ENCODE peak calls at places on chromosome 13, in nine cellular contexts. One of them, this sample, is unnamed.

GRCh38 chr13:105817011-105817410 is 718.5 kb downstream of the EFNB2 start:
- DNase-seq in ELF-1: peak
- DNase-seq in H9: peak
- DNase-seq in caudate nucleus: no peak
- DNase-seq in EH: no peak
- DNase-seq in heart right ventricle: no peak
- DNase-seq in psoas muscle: no peak
- DNase-seq in tibial nerve: no peak
- DNase-seq in HFFc6: no peak
- DNase-seq in this sample: no peak

GRCh38 chr13:94660695-94661324 is 51.5 kb downstream of the SOX21 start:
- DNase-seq in ELF-1: no peak
- DNase-seq in H9: no peak
- DNase-seq in caudate nucleus: no peak
- DNase-seq in EH: peak
- DNase-seq in heart right ventricle: no peak
- DNase-seq in psoas muscle: no peak
- DNase-seq in tibial nerve: no peak
- DNase-seq in HFFc6: peak
- DNase-seq in this sample: no peak

GRCh38 chr13:20125129-20125782 is 35.6 kb downstream of the GJA3 start:
- DNase-seq in ELF-1: no peak
- DNase-seq in H9: peak
- DNase-seq in caudate nucleus: peak
- DNase-seq in EH: peak
- DNase-seq in heart right ventricle: no peak
- DNase-seq in psoas muscle: no peak
- DNase-seq in tibial nerve: no peak
- DNase-seq in HFFc6: peak
- DNase-seq in this sample: no peak

GRCh38 chr13:75307370-75307984 is 174.5 kb downstream of the TBC1D4 start:
- DNase-seq in ELF-1: no peak
- DNase-seq in H9: no peak
- DNase-seq in caudate nucleus: no peak
- DNase-seq in EH: peak
- DNase-seq in heart right ventricle: no peak
- DNase-seq in psoas muscle: no peak
- DNase-seq in tibial nerve: no peak
- DNase-seq in HFFc6: peak
- DNase-seq in this sample: no peak

GRCh38 chr13:25633108-25633507 is 261.3 kb downstream of the ATP8A2 start:
- DNase-seq in ELF-1: no peak
- DNase-seq in H9: no peak
- DNase-seq in caudate nucleus: no peak
- DNase-seq in EH: no peak
- DNase-seq in heart right ventricle: no peak
- DNase-seq in psoas muscle: no peak
- DNase-seq in tibial nerve: no peak
- DNase-seq in HFFc6: no peak
- DNase-seq in this sample: no peak

GRCh38 chr13:39501711-39502324 is 101.2 kb downstream of the LHFPL6 start:
- DNase-seq in ELF-1: peak
- DNase-seq in H9: no peak
- DNase-seq in caudate nucleus: no peak
- DNase-seq in EH: peak
- DNase-seq in heart right ventricle: peak
- DNase-seq in psoas muscle: no peak
- DNase-seq in tibial nerve: no peak
- DNase-seq in HFFc6: no peak
- DNase-seq in this sample: no peak

GRCh38 chr13:111361046-111361872 is 40.8 kb downstream of the TEX29 start:
- DNase-seq in ELF-1: no peak
- DNase-seq in H9: no peak
- DNase-seq in caudate nucleus: no peak
- DNase-seq in EH: no peak
- DNase-seq in heart right ventricle: no peak
- DNase-seq in psoas muscle: no peak
- DNase-seq in tibial nerve: no peak
- DNase-seq in HFFc6: no peak
- DNase-seq in this sample: no peak

GRCh38 chr13:94494021-94494420 is 14.5 kb upstream of the DCT start:
- DNase-seq in ELF-1: no peak
- DNase-seq in H9: no peak
- DNase-seq in caudate nucleus: no peak
- DNase-seq in EH: no peak
- DNase-seq in heart right ventricle: no peak
- DNase-seq in psoas muscle: no peak
- DNase-seq in tibial nerve: no peak
- DNase-seq in HFFc6: no peak
- DNase-seq in this sample: no peak

GRCh38 chr13:94712287-94712811 is at the start of gene SOX21:
- DNase-seq in ELF-1: peak
- DNase-seq in H9: peak
- DNase-seq in caudate nucleus: no peak
- DNase-seq in EH: no peak
- DNase-seq in heart right ventricle: no peak
- DNase-seq in psoas muscle: no peak
- DNase-seq in tibial nerve: no peak
- DNase-seq in HFFc6: no peak
- DNase-seq in this sample: peak

GRCh38 chr13:75173457-75174356 is 308.3 kb downstream of the TBC1D4 start:
- DNase-seq in ELF-1: peak
- DNase-seq in H9: no peak
- DNase-seq in caudate nucleus: no peak
- DNase-seq in EH: peak
- DNase-seq in heart right ventricle: no peak
- DNase-seq in psoas muscle: no peak
- DNase-seq in tibial nerve: no peak
- DNase-seq in HFFc6: no peak
- DNase-seq in this sample: no peak

GRCh38 chr13:48873598-48873997 is 102.1 kb upstream of the FNDC3A start:
- DNase-seq in ELF-1: peak
- DNase-seq in H9: peak
- DNase-seq in caudate nucleus: no peak
- DNase-seq in EH: peak
- DNase-seq in heart right ventricle: no peak
- DNase-seq in psoas muscle: no peak
- DNase-seq in tibial nerve: no peak
- DNase-seq in HFFc6: peak
- DNase-seq in this sample: no peak

GRCh38 chr13:26678796-26679195 is 81.8 kb downstream of the GPR12 start:
- DNase-seq in ELF-1: peak
- DNase-seq in H9: peak
- DNase-seq in caudate nucleus: no peak
- DNase-seq in EH: no peak
- DNase-seq in heart right ventricle: no peak
- DNase-seq in psoas muscle: no peak
- DNase-seq in tibial nerve: no peak
- DNase-seq in HFFc6: no peak
- DNase-seq in this sample: no peak

GRCh38 chr13:91313103-91313502 is 34.4 kb upstream of the MIR17HG start:
- DNase-seq in ELF-1: no peak
- DNase-seq in H9: no peak
- DNase-seq in caudate nucleus: no peak
- DNase-seq in EH: peak
- DNase-seq in heart right ventricle: no peak
- DNase-seq in psoas muscle: no peak
- DNase-seq in tibial nerve: peak
- DNase-seq in HFFc6: peak
- DNase-seq in this sample: no peak

GRCh38 chr13:33509642-33510229 is 224.2 kb upstream of the STARD13 start:
- DNase-seq in ELF-1: no peak
- DNase-seq in H9: no peak
- DNase-seq in caudate nucleus: peak
- DNase-seq in EH: peak
- DNase-seq in heart right ventricle: peak
- DNase-seq in psoas muscle: peak
- DNase-seq in tibial nerve: peak
- DNase-seq in HFFc6: peak
- DNase-seq in this sample: no peak

GRCh38 chr13:25980255-25980654 is 71.6 kb downstream of the SHISA2 start:
- DNase-seq in ELF-1: peak
- DNase-seq in H9: peak
- DNase-seq in caudate nucleus: no peak
- DNase-seq in EH: peak
- DNase-seq in heart right ventricle: no peak
- DNase-seq in psoas muscle: no peak
- DNase-seq in tibial nerve: no peak
- DNase-seq in HFFc6: peak
- DNase-seq in this sample: peak

GRCh38 chr13:37277435-37278144 is 172.1 kb upstream of the CSNK1A1L start:
- DNase-seq in ELF-1: no peak
- DNase-seq in H9: no peak
- DNase-seq in caudate nucleus: no peak
- DNase-seq in EH: peak
- DNase-seq in heart right ventricle: no peak
- DNase-seq in psoas muscle: no peak
- DNase-seq in tibial nerve: no peak
- DNase-seq in HFFc6: peak
- DNase-seq in this sample: no peak

GRCh38 chr13:70043685-70044084 is 63.9 kb upstream of the ATXN8OS start:
- DNase-seq in ELF-1: no peak
- DNase-seq in H9: no peak
- DNase-seq in caudate nucleus: no peak
- DNase-seq in EH: no peak
- DNase-seq in heart right ventricle: no peak
- DNase-seq in psoas muscle: no peak
- DNase-seq in tibial nerve: no peak
- DNase-seq in HFFc6: no peak
- DNase-seq in this sample: no peak

GRCh38 chr13:50871405-50871804 is 27.9 kb upstream of the DLEU7 start:
- DNase-seq in ELF-1: no peak
- DNase-seq in H9: no peak
- DNase-seq in caudate nucleus: no peak
- DNase-seq in EH: no peak
- DNase-seq in heart right ventricle: no peak
- DNase-seq in psoas muscle: no peak
- DNase-seq in tibial nerve: no peak
- DNase-seq in HFFc6: no peak
- DNase-seq in this sample: no peak

GRCh38 chr13:75550159-75550567 is 572 bp downstream of the UCHL3 start:
- DNase-seq in ELF-1: no peak
- DNase-seq in H9: no peak
- DNase-seq in caudate nucleus: no peak
- DNase-seq in EH: peak
- DNase-seq in heart right ventricle: no peak
- DNase-seq in psoas muscle: no peak
- DNase-seq in tibial nerve: no peak
- DNase-seq in HFFc6: peak
- DNase-seq in this sample: peak

GRCh38 chr13:114142137-114142550 is 9.7 kb upstream of the RASA3 start:
- DNase-seq in ELF-1: no peak
- DNase-seq in H9: peak
- DNase-seq in caudate nucleus: no peak
- DNase-seq in EH: no peak
- DNase-seq in heart right ventricle: no peak
- DNase-seq in psoas muscle: no peak
- DNase-seq in tibial nerve: no peak
- DNase-seq in HFFc6: no peak
- DNase-seq in this sample: no peak

GRCh38 chr13:45119469-45119989 is 781 bp upstream of the GTF2F2 start:
- DNase-seq in ELF-1: no peak
- DNase-seq in H9: no peak
- DNase-seq in caudate nucleus: no peak
- DNase-seq in EH: peak
- DNase-seq in heart right ventricle: no peak
- DNase-seq in psoas muscle: no peak
- DNase-seq in tibial nerve: peak
- DNase-seq in HFFc6: no peak
- DNase-seq in this sample: peak

GRCh38 chr13:108597943-108598342 is 31.5 kb upstream of the MYO16 start:
- DNase-seq in ELF-1: no peak
- DNase-seq in H9: no peak
- DNase-seq in caudate nucleus: no peak
- DNase-seq in EH: no peak
- DNase-seq in heart right ventricle: no peak
- DNase-seq in psoas muscle: no peak
- DNase-seq in tibial nerve: no peak
- DNase-seq in HFFc6: no peak
- DNase-seq in this sample: no peak

GRCh38 chr13:19685034-19685433 is 51.6 kb downstream of the MPHOSPH8 start:
- DNase-seq in ELF-1: no peak
- DNase-seq in H9: no peak
- DNase-seq in caudate nucleus: no peak
- DNase-seq in EH: no peak
- DNase-seq in heart right ventricle: no peak
- DNase-seq in psoas muscle: no peak
- DNase-seq in tibial nerve: no peak
- DNase-seq in HFFc6: no peak
- DNase-seq in this sample: no peak

GRCh38 chr13:74367193-74367592 is 233.0 kb upstream of the KLF12 start:
- DNase-seq in ELF-1: no peak
- DNase-seq in H9: no peak
- DNase-seq in caudate nucleus: no peak
- DNase-seq in EH: no peak
- DNase-seq in heart right ventricle: no peak
- DNase-seq in psoas muscle: no peak
- DNase-seq in tibial nerve: no peak
- DNase-seq in HFFc6: no peak
- DNase-seq in this sample: no peak

GRCh38 chr13:89324582-89324981 is 1653.4 kb downstream of the SLITRK5 start:
- DNase-seq in ELF-1: peak
- DNase-seq in H9: no peak
- DNase-seq in caudate nucleus: no peak
- DNase-seq in EH: no peak
- DNase-seq in heart right ventricle: no peak
- DNase-seq in psoas muscle: no peak
- DNase-seq in tibial nerve: no peak
- DNase-seq in HFFc6: no peak
- DNase-seq in this sample: no peak